ENCODE peak calls at places on chromosome 20, in six cellular contexts. B, Y, R, O, F and N are unnamed samples.
A peak's percentile ranks its signal among the peaks of the same experiment; 100 is the strongest.

GRCh38 chr20:59455392-59456341 is 148.7 kb upstream of the PHACTR3 start:
- DNase-seq in B (peak; percentile 3), Y (peak; percentile 60), R (peak; percentile 14), O (peak; percentile 63), F (peak; percentile 53), N (no peak)

GRCh38 chr20:43438578-43439316 is 18.9 kb upstream of the SRSF6 start:
- DNase-seq in B (no peak), Y (no peak), R (no peak), O (no peak), F (no peak), N (no peak)

GRCh38 chr20:41693136-41693979 is 75.2 kb upstream of the CHD6 start:
- DNase-seq in B (peak; percentile 90), Y (peak; percentile 91), R (peak; percentile 96), O (peak; percentile 93), F (peak; percentile 90), N (peak; percentile 92)

GRCh38 chr20:25032478-25033183 is 25.3 kb downstream of the ACSS1 start:
- DNase-seq in B (no peak), Y (peak; percentile 36), R (no peak), O (no peak), F (no peak), N (no peak)

GRCh38 chr20:17843246-17844132 is 125.1 kb downstream of the SNX5 start:
- DNase-seq in B (peak; percentile 88), Y (no peak), R (peak; percentile 44), O (peak; percentile 96), F (no peak), N (no peak)

GRCh38 chr20:40931348-40932044 is 97.1 kb upstream of the TOP1 start:
- DNase-seq in B (no peak), Y (no peak), R (peak; percentile 92), O (no peak), F (no peak), N (no peak)

GRCh38 chr20:31758521-31758920 is 19.4 kb downstream of the TPX2 start:
- DNase-seq in B (no peak), Y (no peak), R (no peak), O (no peak), F (no peak), N (no peak)

GRCh38 chr20:21705466-21706344 is at the start of gene PAX1:
- DNase-seq in B (no peak), Y (peak; percentile 83), R (no peak), O (peak; percentile 46), F (peak; percentile 45), N (peak; percentile 25)

GRCh38 chr20:53786445-53787267 is 193.0 kb upstream of the ZNF217 start:
- DNase-seq in B (peak; percentile 35), Y (no peak), R (peak; percentile 22), O (peak; percentile 13), F (peak; percentile 37), N (no peak)

GRCh38 chr20:15942130-15942529 is 631.1 kb downstream of the KIF16B start:
- DNase-seq in B (no peak), Y (no peak), R (no peak), O (peak; percentile 1), F (no peak), N (no peak)

GRCh38 chr20:39800548-39800947 is 838.4 kb downstream of the DHX35 start:
- DNase-seq in B (no peak), Y (no peak), R (no peak), O (peak; percentile 92), F (no peak), N (peak; percentile 17)

GRCh38 chr20:42836339-42836738 is 353.4 kb downstream of the PTPRT start:
- DNase-seq in B (no peak), Y (no peak), R (no peak), O (no peak), F (peak; percentile 13), N (no peak)

GRCh38 chr20:39960522-39961420 is 728.3 kb downstream of the MAFB start:
- DNase-seq in B (no peak), Y (no peak), R (no peak), O (no peak), F (no peak), N (peak; percentile 14)

GRCh38 chr20:35515949-35516645 is 13.4 kb downstream of the C20orf173 start:
- DNase-seq in B (peak; percentile 44), Y (no peak), R (no peak), O (peak; percentile 89), F (peak; percentile 54), N (no peak)

GRCh38 chr20:31494131-31494530 is 19.0 kb downstream of the REM1 start:
- DNase-seq in B (peak; percentile 77), Y (peak; percentile 25), R (no peak), O (peak; percentile 60), F (peak; percentile 48), N (peak; percentile 16)

GRCh38 chr20:16394784-16395183 is 178.5 kb downstream of the KIF16B start:
- DNase-seq in B (no peak), Y (no peak), R (no peak), O (no peak), F (no peak), N (no peak)

GRCh38 chr20:5491463-5491862 is 174.7 kb upstream of the PROKR2 start:
- DNase-seq in B (no peak), Y (no peak), R (no peak), O (no peak), F (no peak), N (no peak)

GRCh38 chr20:47044938-47045337 is 150.3 kb downstream of the EYA2 start:
- DNase-seq in B (no peak), Y (no peak), R (no peak), O (no peak), F (no peak), N (no peak)

GRCh38 chr20:61603715-61604114 is 351.7 kb downstream of the CDH4 start:
- DNase-seq in B (no peak), Y (no peak), R (no peak), O (no peak), F (no peak), N (no peak)

GRCh38 chr20:58829531-58829941 is 21.2 kb downstream of the GNAS-AS1 start:
- DNase-seq in B (no peak), Y (no peak), R (no peak), O (peak; percentile 37), F (no peak), N (no peak)

GRCh38 chr20:22568872-22569344 is 15.5 kb downstream of the FOXA2 start:
- DNase-seq in B (no peak), Y (peak; percentile 67), R (no peak), O (no peak), F (no peak), N (no peak)

GRCh38 chr20:61192254-61192950 is 59.7 kb upstream of the CDH4 start:
- DNase-seq in B (no peak), Y (no peak), R (no peak), O (no peak), F (no peak), N (no peak)

GRCh38 chr20:20037960-20038359 is 14.3 kb downstream of the CRNKL1 start:
- DNase-seq in B (no peak), Y (no peak), R (no peak), O (peak; percentile 50), F (no peak), N (no peak)

GRCh38 chr20:25223179-25223661 is 24.7 kb upstream of the PYGB start:
- DNase-seq in B (peak; percentile 76), Y (peak; percentile 57), R (peak; percentile 13), O (peak; percentile 95), F (peak; percentile 84), N (no peak)

GRCh38 chr20:52847029-52847660 is 125.0 kb upstream of the TSHZ2 start:
- DNase-seq in B (no peak), Y (no peak), R (no peak), O (no peak), F (no peak), N (no peak)

GRCh38 chr20:24309596-24309995 is 159.8 kb upstream of the SYNDIG1 start:
- DNase-seq in B (no peak), Y (no peak), R (no peak), O (no peak), F (peak; percentile 12), N (no peak)

GRCh38 chr20:63015665-63016361 is 9.0 kb upstream of the BHLHE23 start:
- DNase-seq in B (no peak), Y (no peak), R (no peak), O (no peak), F (no peak), N (no peak)

GRCh38 chr20:46830886-46831632 is 63.6 kb upstream of the EYA2 start:
- DNase-seq in B (no peak), Y (no peak), R (no peak), O (no peak), F (no peak), N (no peak)

GRCh38 chr20:8132015-8132631 is at the start of gene PLCB1:
- DNase-seq in B (peak; percentile 13), Y (peak; percentile 95), R (peak; percentile 91), O (peak; percentile 93), F (peak; percentile 92), N (peak; percentile 88)

GRCh38 chr20:38249536-38250310 is 10.8 kb downstream of the KIAA1755 start:
- DNase-seq in B (no peak), Y (no peak), R (no peak), O (peak; percentile 44), F (no peak), N (no peak)

DNA sequence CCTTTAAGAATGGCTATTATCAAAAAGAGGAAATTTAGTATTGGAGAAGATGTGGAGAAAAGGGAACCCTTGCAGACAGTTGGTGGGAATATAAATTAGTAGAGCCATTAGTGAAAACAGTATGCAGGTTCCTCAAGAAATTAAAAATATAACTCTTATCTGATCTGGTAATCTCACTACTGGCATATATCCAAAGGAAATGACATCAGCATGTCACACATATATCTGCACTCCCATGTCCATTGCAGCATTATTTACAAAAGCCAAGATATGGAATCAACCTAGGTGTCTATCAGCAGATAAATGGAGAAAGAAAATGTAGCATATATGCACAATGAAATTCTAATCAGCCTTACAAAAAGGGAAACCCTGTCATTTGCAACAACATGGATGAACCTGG is 2.6 kb downstream of the SIRPG start:
- DNase-seq in B (no peak), Y (no peak), R (no peak), O (no peak), F (no peak), N (no peak)
- TF ChIP-seq EZH2phosphoT487 in B (no peak), Y (no peak), R (no peak), O (no peak), F (no peak), N (no peak)

GRCh38 chr20:50789968-50790650 is 4.8 kb upstream of the BCAS4 start:
- DNase-seq in B (no peak), Y (no peak), R (no peak), O (no peak), F (no peak), N (no peak)
- TF ChIP-seq EZH2phosphoT487 in B (no peak), Y (no peak), R (no peak), O (no peak), F (no peak), N (no peak)

DNA sequence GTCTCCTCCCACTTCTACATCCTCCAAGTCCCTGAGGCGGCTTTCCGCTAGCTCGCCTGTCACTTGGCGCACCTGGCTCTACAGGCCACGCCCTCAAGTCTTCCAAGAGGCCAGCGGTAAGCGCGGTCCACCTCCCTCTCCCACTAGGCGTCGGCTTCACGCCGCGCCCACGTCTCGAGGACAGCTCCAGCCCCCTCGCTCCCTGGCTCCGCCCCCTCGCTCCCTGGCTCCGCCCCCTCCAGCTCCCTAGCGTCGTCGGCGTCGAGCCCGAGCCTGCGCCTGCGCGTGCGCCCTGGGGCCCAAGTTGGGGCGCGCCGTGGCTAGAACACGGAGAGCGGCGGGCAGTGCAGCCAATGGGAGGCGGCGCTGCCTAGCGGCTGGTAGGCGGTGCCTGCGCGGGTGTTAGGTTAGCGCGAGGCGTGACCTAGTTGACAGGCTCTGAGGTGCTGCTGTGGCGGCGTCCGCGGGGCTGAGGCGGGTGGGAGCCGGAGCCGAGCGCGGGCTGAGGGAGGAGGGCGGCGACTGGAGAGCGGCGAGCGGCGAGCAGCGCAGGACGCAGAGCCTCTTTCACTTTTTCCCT is at the start of gene MACROD2:
- DNase-seq in B (peak; percentile 93), Y (peak; percentile 98), R (no peak), O (peak; percentile 98), F (peak; percentile 99), N (no peak)
- TF ChIP-seq EZH2phosphoT487 in B (no peak), Y (no peak), R (no peak), O (no peak), F (no peak), N (no peak)

GRCh38 chr20:11387189-11387754 is 530.4 kb upstream of the BTBD3 start:
- DNase-seq in B (peak; percentile 3), Y (no peak), R (no peak), O (peak; percentile 85), F (no peak), N (no peak)
- TF ChIP-seq EZH2phosphoT487 in B (no peak), Y (no peak), R (no peak), O (no peak), F (no peak), N (no peak)